ENCODE peak calls at places on chromosomes 12 and 14, in ten cellular contexts. I is suprapubic skin; S is tibial artery; O is SHP77 treated with DMSO at 0.1 percent for 48 hours; M is GF-D8; L is M059J; F is stimulated activated CD8-positive, alpha-beta memory T cell treated with anti-CD3 and anti-CD28 coated beads, Interleukin-15, amount 100 ng/mL, for 1 hour; U is GM18507; H is stimulated activated CD4-positive, alpha-beta T cell treated with anti-CD3 and anti-CD28 coated beads, TNF-alpha, amount 100 ng/mL, for 4 hours; K is ovary. E is an unnamed sample.

GRCh38 chr12:41596190-41596589 is 408.1 kb downstream of the PDZRN4 start:
- DNase-seq in U (no peak), O (no peak), H (no peak), S (no peak), I (no peak), F (no peak), K (no peak), M (no peak), L (no peak), E (no peak)

GRCh38 chr12:63150255-63151060 is 543 bp downstream of the AVPR1A start:
- DNase-seq in O (no peak), M (no peak), K (peak), I (no peak), U (no peak), H (no peak), S (peak), L (no peak), F (no peak), E (no peak)

GRCh38 chr14:22471545-22472121 is 117.4 kb downstream of the DAD1 start:
- DNase-seq in L (peak), H (no peak), K (peak), O (no peak), U (no peak), S (no peak), F (no peak), I (no peak), M (no peak), E (no peak)

GRCh38 chr14:90553921-90554336 is 157.1 kb downstream of the CALM1 start:
- DNase-seq in O (no peak), K (no peak), L (no peak), U (no peak), S (no peak), M (no peak), H (no peak), I (no peak), F (no peak), E (no peak)

GRCh38 chr14:93655078-93655750 is 133.1 kb downstream of the PRIMA1 start:
- DNase-seq in K (no peak), I (no peak), U (no peak), L (peak), M (no peak), H (no peak), O (peak), S (no peak), F (no peak), E (no peak)

GRCh38 chr12:108611884-108612415 is 14.1 kb upstream of the TMEM119 start:
- DNase-seq in L (peak), K (no peak), S (no peak), F (no peak), M (no peak), O (no peak), H (no peak), U (no peak), I (no peak), E (no peak)

GRCh38 chr12:76460807-76461206 is 98.8 kb downstream of the OSBPL8 start:
- DNase-seq in U (no peak), K (no peak), M (no peak), H (no peak), I (no peak), S (no peak), L (no peak), F (no peak), O (no peak), E (no peak)

GRCh38 chr12:119182701-119183493 is 4.2 kb downstream of the HSPB8 start:
- DNase-seq in O (no peak), H (no peak), U (no peak), S (no peak), L (no peak), F (no peak), K (no peak), M (no peak), I (no peak), E (peak)

GRCh38 chr12:114770323-114770722 is 86.3 kb upstream of the TBX3 start:
- DNase-seq in I (no peak), O (no peak), F (no peak), L (peak), K (no peak), S (no peak), U (no peak), H (no peak), M (no peak), E (no peak)

GRCh38 chr14:67883717-67884116 is 64.1 kb downstream of the RAD51B start:
- DNase-seq in O (no peak), L (peak), H (no peak), K (no peak), F (no peak), I (no peak), U (no peak), M (no peak), S (no peak), E (no peak)

E was measured in C1 segment of cervical spinal cord.